ENCODE peak calls at places on chromosome 11, in nine cellular contexts. One of them, this sample, is unnamed.

GRCh38 chr11:67645521-67646457 is 4.7 kb downstream of the ACY3 start:
- DNase-seq in iris pigment epithelial cell: no peak
- DNase-seq in NCI-H524: no peak
- DNase-seq in EL: no peak
- DNase-seq in activated CD4-positive, alpha-beta T cell treated with anti-CD3 and anti-CD28 coated beads for 24 hours: no peak
- DNase-seq in B cell: no peak
- DNase-seq in left cardiac atrium: peak
- DNase-seq in RPMI8226: peak
- DNase-seq in NCI-H2029 treated with DMSO at 0.1 percent for 48 hours: no peak
- DNase-seq in this sample: peak

GRCh38 chr11:33987975-33988580 is 63.5 kb upstream of the CAPRIN1 start:
- DNase-seq in iris pigment epithelial cell: peak
- DNase-seq in NCI-H524: peak
- DNase-seq in EL: peak
- DNase-seq in activated CD4-positive, alpha-beta T cell treated with anti-CD3 and anti-CD28 coated beads for 24 hours: peak
- DNase-seq in B cell: peak
- DNase-seq in left cardiac atrium: peak
- DNase-seq in RPMI8226: peak
- DNase-seq in NCI-H2029 treated with DMSO at 0.1 percent for 48 hours: peak
- DNase-seq in this sample: no peak

GRCh38 chr11:69209936-69210659 is 54.4 kb downstream of the SMIM38 start:
- DNase-seq in iris pigment epithelial cell: no peak
- DNase-seq in NCI-H524: peak
- DNase-seq in EL: no peak
- DNase-seq in activated CD4-positive, alpha-beta T cell treated with anti-CD3 and anti-CD28 coated beads for 24 hours: peak
- DNase-seq in B cell: peak
- DNase-seq in left cardiac atrium: no peak
- DNase-seq in RPMI8226: peak
- DNase-seq in NCI-H2029 treated with DMSO at 0.1 percent for 48 hours: no peak
- DNase-seq in this sample: peak

GRCh38 chr11:119791047-119791446 is 62.0 kb upstream of the NECTIN1 start:
- DNase-seq in iris pigment epithelial cell: no peak
- DNase-seq in NCI-H524: no peak
- DNase-seq in EL: no peak
- DNase-seq in activated CD4-positive, alpha-beta T cell treated with anti-CD3 and anti-CD28 coated beads for 24 hours: no peak
- DNase-seq in B cell: no peak
- DNase-seq in left cardiac atrium: no peak
- DNase-seq in RPMI8226: no peak
- DNase-seq in NCI-H2029 treated with DMSO at 0.1 percent for 48 hours: no peak
- DNase-seq in this sample: no peak

GRCh38 chr11:123173040-123173855 is 21.8 kb downstream of the CLMP start:
- DNase-seq in iris pigment epithelial cell: peak
- DNase-seq in NCI-H524: no peak
- DNase-seq in EL: peak
- DNase-seq in activated CD4-positive, alpha-beta T cell treated with anti-CD3 and anti-CD28 coated beads for 24 hours: no peak
- DNase-seq in B cell: no peak
- DNase-seq in left cardiac atrium: no peak
- DNase-seq in RPMI8226: no peak
- DNase-seq in NCI-H2029 treated with DMSO at 0.1 percent for 48 hours: no peak
- DNase-seq in this sample: no peak

GRCh38 chr11:70490208-70490607 is 91.9 kb downstream of the CTTN start:
- DNase-seq in iris pigment epithelial cell: no peak
- DNase-seq in NCI-H524: no peak
- DNase-seq in EL: no peak
- DNase-seq in activated CD4-positive, alpha-beta T cell treated with anti-CD3 and anti-CD28 coated beads for 24 hours: no peak
- DNase-seq in B cell: no peak
- DNase-seq in left cardiac atrium: no peak
- DNase-seq in RPMI8226: no peak
- DNase-seq in NCI-H2029 treated with DMSO at 0.1 percent for 48 hours: no peak
- DNase-seq in this sample: no peak

GRCh38 chr11:14249121-14249963 is 109.6 kb downstream of the RRAS2 start:
- DNase-seq in iris pigment epithelial cell: peak
- DNase-seq in NCI-H524: peak
- DNase-seq in EL: peak
- DNase-seq in activated CD4-positive, alpha-beta T cell treated with anti-CD3 and anti-CD28 coated beads for 24 hours: peak
- DNase-seq in B cell: peak
- DNase-seq in left cardiac atrium: peak
- DNase-seq in RPMI8226: peak
- DNase-seq in NCI-H2029 treated with DMSO at 0.1 percent for 48 hours: peak
- DNase-seq in this sample: no peak

GRCh38 chr11:118908931-118909618 is 16.7 kb downstream of the BCL9L start:
- DNase-seq in iris pigment epithelial cell: peak
- DNase-seq in NCI-H524: peak
- DNase-seq in EL: peak
- DNase-seq in activated CD4-positive, alpha-beta T cell treated with anti-CD3 and anti-CD28 coated beads for 24 hours: no peak
- DNase-seq in B cell: no peak
- DNase-seq in left cardiac atrium: peak
- DNase-seq in RPMI8226: no peak
- DNase-seq in NCI-H2029 treated with DMSO at 0.1 percent for 48 hours: no peak
- DNase-seq in this sample: peak

GRCh38 chr11:120121914-120122473 is 15.9 kb downstream of the TRIM29 start:
- DNase-seq in iris pigment epithelial cell: no peak
- DNase-seq in NCI-H524: no peak
- DNase-seq in EL: no peak
- DNase-seq in activated CD4-positive, alpha-beta T cell treated with anti-CD3 and anti-CD28 coated beads for 24 hours: no peak
- DNase-seq in B cell: no peak
- DNase-seq in left cardiac atrium: no peak
- DNase-seq in RPMI8226: no peak
- DNase-seq in NCI-H2029 treated with DMSO at 0.1 percent for 48 hours: no peak
- DNase-seq in this sample: no peak